ENCODE peak calls at places on chromosomes 4 and X, in four cellular contexts. One of them, this sample, is unnamed.

GRCh38 chrX:104118765-104119164 is 6.4 kb downstream of the ZCCHC18 start:
- DNase-seq in fibroblast of villous mesenchyme: no peak
- DNase-seq in heart left ventricle: no peak
- DNase-seq in astrocyte of the spinal cord: no peak
- DNase-seq in this sample: no peak

GRCh38 chr4:82984459-82984858 is 26.2 kb downstream of the LIN54 start:
- DNase-seq in heart left ventricle: no peak
- DNase-seq in astrocyte of the spinal cord: peak
- DNase-seq in fibroblast of villous mesenchyme: peak
- DNase-seq in this sample: no peak

GRCh38 chrX:140744085-140744484 is 34.5 kb downstream of the LINC00632 start:
- DNase-seq in heart left ventricle: no peak
- DNase-seq in fibroblast of villous mesenchyme: no peak
- DNase-seq in astrocyte of the spinal cord: peak
- DNase-seq in this sample: no peak

GRCh38 chr4:88818650-88819470 is 121.2 kb upstream of the NAP1L5 start:
- DNase-seq in astrocyte of the spinal cord: peak
- DNase-seq in fibroblast of villous mesenchyme: peak
- DNase-seq in heart left ventricle: peak
- DNase-seq in this sample: no peak

GRCh38 chrX:8711401-8711800 is 20.5 kb downstream of the ANOS1 start:
- DNase-seq in heart left ventricle: no peak
- DNase-seq in fibroblast of villous mesenchyme: no peak
- DNase-seq in astrocyte of the spinal cord: no peak
- DNase-seq in this sample: no peak

GRCh38 chr4:96913437-96914075 is 1073.7 kb downstream of the PDHA2 start:
- DNase-seq in astrocyte of the spinal cord: peak
- DNase-seq in heart left ventricle: no peak
- DNase-seq in fibroblast of villous mesenchyme: no peak
- DNase-seq in this sample: no peak

GRCh38 chrX:142250502-142250901 is 45.4 kb upstream of the MAGEC2 start:
- DNase-seq in fibroblast of villous mesenchyme: no peak
- DNase-seq in astrocyte of the spinal cord: no peak
- DNase-seq in heart left ventricle: no peak
- DNase-seq in this sample: no peak

GRCh38 chrX:149476513-149476912 is 28.6 kb downstream of the IDS start:
- DNase-seq in heart left ventricle: no peak
- DNase-seq in fibroblast of villous mesenchyme: no peak
- DNase-seq in astrocyte of the spinal cord: no peak
- DNase-seq in this sample: no peak

GRCh38 chr4:24805566-24805965 is 10.2 kb downstream of the SOD3 start:
- DNase-seq in astrocyte of the spinal cord: no peak
- DNase-seq in fibroblast of villous mesenchyme: no peak
- DNase-seq in heart left ventricle: no peak
- DNase-seq in this sample: no peak

GRCh38 chr4:128386761-128387599 is 99.4 kb upstream of the PGRMC2 start:
- DNase-seq in heart left ventricle: peak
- DNase-seq in astrocyte of the spinal cord: peak
- DNase-seq in fibroblast of villous mesenchyme: peak
- DNase-seq in this sample: peak

GRCh38 chrX:154013614-154014360 is 5.9 kb downstream of the IRAK1 start:
- DNase-seq in heart left ventricle: no peak
- DNase-seq in astrocyte of the spinal cord: no peak
- DNase-seq in fibroblast of villous mesenchyme: peak
- DNase-seq in this sample: no peak

GRCh38 chr4:113317523-113317922 is 268.1 kb downstream of the ANK2 start:
- DNase-seq in astrocyte of the spinal cord: no peak
- DNase-seq in heart left ventricle: no peak
- DNase-seq in fibroblast of villous mesenchyme: no peak
- DNase-seq in this sample: no peak

GRCh38 chr4:5128569-5128968 is 77.3 kb downstream of the STK32B start:
- DNase-seq in heart left ventricle: no peak
- DNase-seq in astrocyte of the spinal cord: no peak
- DNase-seq in fibroblast of villous mesenchyme: no peak
- DNase-seq in this sample: no peak

GRCh38 chr4:150591284-150591874 is 9.4 kb downstream of the MAB21L2 start:
- DNase-seq in fibroblast of villous mesenchyme: no peak
- DNase-seq in heart left ventricle: no peak
- DNase-seq in astrocyte of the spinal cord: peak
- DNase-seq in this sample: no peak

GRCh38 chr4:184949020-184949419 is 69.3 kb upstream of the HELT start:
- DNase-seq in fibroblast of villous mesenchyme: no peak
- DNase-seq in astrocyte of the spinal cord: no peak
- DNase-seq in heart left ventricle: no peak
- DNase-seq in this sample: no peak

GRCh38 chrX:9724711-9725110 is 40.9 kb downstream of the GPR143 start:
- DNase-seq in fibroblast of villous mesenchyme: peak
- DNase-seq in heart left ventricle: no peak
- DNase-seq in astrocyte of the spinal cord: peak
- DNase-seq in this sample: no peak

GRCh38 chr4:101155368-101155767 is 192.0 kb downstream of the PPP3CA start:
- DNase-seq in fibroblast of villous mesenchyme: peak
- DNase-seq in astrocyte of the spinal cord: peak
- DNase-seq in heart left ventricle: no peak
- DNase-seq in this sample: no peak

GRCh38 chr4:174591243-174592021 is 69.1 kb upstream of the HPGD start:
- DNase-seq in fibroblast of villous mesenchyme: no peak
- DNase-seq in heart left ventricle: no peak
- DNase-seq in astrocyte of the spinal cord: no peak
- DNase-seq in this sample: no peak

GRCh38 chrX:83510466-83511181 is 2.5 kb downstream of the POU3F4 start:
- DNase-seq in heart left ventricle: no peak
- DNase-seq in astrocyte of the spinal cord: peak
- DNase-seq in fibroblast of villous mesenchyme: no peak
- DNase-seq in this sample: no peak

GRCh38 chr4:8852118-8852704 is 19.4 kb downstream of the HMX1 start:
- DNase-seq in heart left ventricle: no peak
- DNase-seq in fibroblast of villous mesenchyme: no peak
- DNase-seq in astrocyte of the spinal cord: no peak
- DNase-seq in this sample: no peak

GRCh38 chr4:111213520-111213919 is 590.6 kb upstream of the PITX2 start:
- DNase-seq in heart left ventricle: no peak
- DNase-seq in astrocyte of the spinal cord: no peak
- DNase-seq in fibroblast of villous mesenchyme: peak
- DNase-seq in this sample: no peak

GRCh38 chr4:53706422-53707032 is 115.2 kb upstream of the LNX1 start:
- DNase-seq in astrocyte of the spinal cord: peak
- DNase-seq in heart left ventricle: no peak
- DNase-seq in fibroblast of villous mesenchyme: peak
- DNase-seq in this sample: no peak

GRCh38 chrX:129779747-129780146 is at the start of gene SASH3:
- DNase-seq in heart left ventricle: peak
- DNase-seq in astrocyte of the spinal cord: no peak
- DNase-seq in fibroblast of villous mesenchyme: no peak
- DNase-seq in this sample: no peak

DNA sequence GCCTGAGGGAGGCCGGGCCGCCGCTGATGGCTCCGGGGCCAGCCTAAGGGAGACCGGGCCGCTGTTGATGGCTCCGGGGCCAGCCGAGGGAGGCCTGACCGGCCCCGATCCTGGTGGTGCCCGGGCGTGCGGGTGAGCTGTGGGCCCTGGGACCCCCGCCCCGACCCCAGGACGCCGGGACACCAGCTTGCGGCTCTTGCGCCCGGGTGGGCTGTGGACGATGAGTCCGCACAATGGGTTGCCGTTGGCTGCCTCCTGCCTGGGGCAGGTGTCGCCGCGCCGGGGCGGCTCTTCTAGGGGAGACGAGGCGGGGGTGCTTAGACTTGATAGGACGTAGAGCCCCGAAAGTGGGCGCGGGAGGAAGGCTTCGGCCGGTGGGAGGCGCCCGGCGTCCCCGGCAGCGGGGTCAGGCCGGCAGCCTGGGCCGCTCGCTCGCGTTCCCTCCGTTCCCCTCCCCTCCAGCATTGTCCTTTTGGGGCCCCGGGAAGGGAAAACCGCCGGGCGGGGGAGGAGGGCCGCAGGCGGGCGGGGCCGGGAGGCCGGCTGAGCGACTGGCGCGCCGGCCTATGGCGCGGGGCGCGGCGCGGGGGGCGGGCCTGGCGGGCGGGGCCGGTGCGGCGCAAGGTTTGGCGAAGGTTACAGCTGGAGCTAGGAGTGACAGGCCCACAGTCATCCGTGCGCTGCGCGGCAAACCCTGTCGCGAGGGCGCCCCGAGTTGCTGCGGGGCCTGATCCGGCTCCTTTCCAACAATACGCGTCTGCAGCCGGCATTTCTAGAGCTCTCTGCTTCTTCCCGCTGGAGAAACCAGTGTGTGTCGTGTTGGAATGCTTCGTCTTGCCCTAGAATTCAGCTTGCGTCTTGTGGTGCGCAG is 819 bp downstream of the KIAA0232 start:
- DNase-seq in heart left ventricle: peak
- DNase-seq in astrocyte of the spinal cord: peak
- DNase-seq in fibroblast of villous mesenchyme: peak
- DNase-seq in this sample: no peak
- TF ChIP-seq CTCF in heart left ventricle: no peak
- TF ChIP-seq CTCF in astrocyte of the spinal cord: no peak
- TF ChIP-seq CTCF in fibroblast of villous mesenchyme: peak
- TF ChIP-seq CTCF in this sample: no peak

DNA sequence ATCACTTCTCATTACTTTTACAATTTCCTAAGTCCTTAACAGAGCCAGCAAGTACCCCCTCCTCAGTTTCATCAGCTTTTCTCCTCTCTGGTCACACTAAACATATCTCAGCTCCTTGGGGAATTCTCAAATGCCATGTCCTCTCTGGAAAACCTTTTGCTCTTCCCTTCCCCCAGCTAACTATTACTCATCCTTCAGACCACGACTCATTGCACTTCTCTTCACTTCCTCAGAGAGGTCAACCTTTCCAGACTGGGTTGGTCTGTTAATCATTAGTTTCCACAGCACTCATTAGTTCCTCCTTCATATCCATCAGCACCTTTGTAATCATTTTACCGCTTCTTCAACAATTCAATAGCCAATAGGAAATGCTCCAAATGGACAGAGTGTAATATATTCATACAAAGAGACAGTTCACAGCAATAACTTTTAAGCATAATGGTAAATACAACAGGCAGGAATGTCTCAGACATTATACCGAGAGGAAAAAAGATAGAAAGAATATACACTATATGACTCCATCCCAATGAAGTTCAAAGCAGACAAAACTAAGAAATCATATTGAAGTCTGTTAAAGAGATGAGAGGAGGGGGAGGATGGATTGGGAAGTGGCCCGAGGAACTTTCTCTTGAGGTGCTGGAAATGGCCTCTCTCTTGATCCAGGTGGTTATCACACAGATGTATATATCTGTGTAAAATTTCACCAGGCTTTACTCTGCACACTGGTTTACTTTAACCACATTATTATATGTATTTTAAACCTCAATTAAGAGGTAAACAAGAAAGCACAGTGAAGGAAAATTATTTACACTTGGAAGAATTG is 39.6 kb downstream of the DDX60L start:
- DNase-seq in astrocyte of the spinal cord: peak
- DNase-seq in heart left ventricle: no peak
- DNase-seq in fibroblast of villous mesenchyme: peak
- DNase-seq in this sample: no peak
- H3K4me3 ChIP-seq in astrocyte of the spinal cord: no peak
- H3K4me3 ChIP-seq in heart left ventricle: no peak
- H3K4me3 ChIP-seq in fibroblast of villous mesenchyme: no peak
- H3K4me3 ChIP-seq in this sample: no peak

DNA sequence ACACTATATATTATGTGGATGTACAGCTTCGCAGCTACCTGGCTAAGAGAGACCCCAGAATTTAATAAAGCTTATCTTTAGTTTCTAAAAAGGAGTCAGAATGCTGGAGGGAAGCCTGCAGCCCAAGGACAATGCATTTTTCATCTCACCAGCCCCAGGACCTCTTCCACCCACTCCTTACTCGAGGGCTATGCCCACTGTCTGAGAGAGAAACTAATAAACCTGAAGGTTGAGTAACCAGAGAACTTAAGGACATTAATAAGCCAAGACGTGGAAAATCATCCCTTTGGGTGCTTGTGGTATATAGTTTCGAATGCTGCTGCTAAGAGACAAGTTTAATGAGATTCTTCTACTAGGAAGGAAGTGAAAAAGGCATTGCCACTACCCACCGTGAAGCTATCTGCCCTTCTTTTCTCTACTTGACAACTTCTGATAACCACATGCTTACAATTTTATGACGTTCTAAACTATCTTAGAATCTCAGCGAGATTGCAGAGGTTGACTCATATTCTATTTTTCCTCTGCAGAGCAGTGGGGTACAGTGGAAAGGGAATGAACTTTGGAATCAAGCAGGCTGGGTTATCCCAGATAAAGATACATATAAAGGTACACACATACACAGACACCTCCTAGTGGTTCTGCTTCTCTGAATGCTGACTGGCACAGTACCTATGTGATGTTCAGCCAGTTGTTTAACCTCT is 3.3 kb downstream of the RELL1 start:
- DNase-seq in fibroblast of villous mesenchyme: peak
- DNase-seq in heart left ventricle: no peak
- DNase-seq in astrocyte of the spinal cord: no peak
- DNase-seq in this sample: no peak
- TF ChIP-seq CTCF in fibroblast of villous mesenchyme: peak
- TF ChIP-seq CTCF in heart left ventricle: no peak
- TF ChIP-seq CTCF in astrocyte of the spinal cord: no peak
- TF ChIP-seq CTCF in this sample: no peak

GRCh38 chr4:186669159-186669720 is 54.4 kb downstream of the FAT1 start:
- DNase-seq in astrocyte of the spinal cord: peak
- DNase-seq in fibroblast of villous mesenchyme: peak
- DNase-seq in heart left ventricle: no peak
- DNase-seq in this sample: peak
- H3K4me3 ChIP-seq in astrocyte of the spinal cord: no peak
- H3K4me3 ChIP-seq in fibroblast of villous mesenchyme: peak
- H3K4me3 ChIP-seq in heart left ventricle: no peak
- H3K4me3 ChIP-seq in this sample: peak

DNA sequence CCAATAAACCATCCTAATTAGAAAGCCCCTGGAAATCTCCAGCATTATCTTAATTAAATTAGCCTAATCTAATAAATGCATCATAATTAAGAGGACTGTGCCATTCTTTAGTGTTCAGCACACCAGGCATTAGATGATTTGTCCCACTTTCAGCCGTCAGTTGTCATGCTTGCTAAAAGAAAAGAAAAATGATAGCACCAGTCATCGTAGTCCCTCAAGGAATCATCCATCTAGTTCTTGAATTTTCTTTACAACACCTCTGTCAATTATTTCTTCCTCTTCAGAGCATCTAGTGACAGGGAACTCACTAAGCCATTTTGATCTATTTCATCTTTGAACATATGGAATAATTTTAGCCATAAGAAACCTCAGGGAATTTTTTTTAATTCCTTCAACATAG is 156.0 kb downstream of the PALLD start:
- DNase-seq in fibroblast of villous mesenchyme: no peak
- DNase-seq in heart left ventricle: no peak
- DNase-seq in astrocyte of the spinal cord: no peak
- DNase-seq in this sample: no peak
- TF ChIP-seq CTCF in fibroblast of villous mesenchyme: no peak
- TF ChIP-seq CTCF in heart left ventricle: no peak
- TF ChIP-seq CTCF in astrocyte of the spinal cord: no peak
- TF ChIP-seq CTCF in this sample: no peak

GRCh38 chrX:69538321-69538876 is 34.3 kb downstream of the NALF2 start:
- DNase-seq in heart left ventricle: peak
- DNase-seq in fibroblast of villous mesenchyme: peak
- DNase-seq in astrocyte of the spinal cord: peak
- DNase-seq in this sample: no peak
- H3K4me3 ChIP-seq in heart left ventricle: peak
- H3K4me3 ChIP-seq in fibroblast of villous mesenchyme: peak
- H3K4me3 ChIP-seq in astrocyte of the spinal cord: peak
- H3K4me3 ChIP-seq in this sample: peak